ENCODE peak calls at places on chromosomes 3 and 15, in eight cellular contexts. B is occipital lobe; U is kidney tubule cell; E is NCI-H1930; S is GDM1; P is activated CD8-positive, alpha-beta memory T cell treated with anti-CD3 and anti-CD28 coated beads, Interleukin-2, amount 50 U/mL, for 48 hours; M is Kasumi-1; Q is glutamatergic neuron. Z is an unnamed sample.

GRCh38 chr3:13740795-13741194 is 139.1 kb downstream of the WNT7A start:
- DNase-seq in E (no peak), P (no peak), U (no peak), B (no peak), Q (no peak), M (no peak), S (no peak), Z (no peak)

GRCh38 chr3:44915702-44916438 is 41.5 kb downstream of the TGM4 start:
- DNase-seq in E (no peak), S (no peak), U (no peak), M (peak; percentile 8), P (no peak), B (no peak), Q (no peak), Z (no peak)

GRCh38 chr3:122679085-122679466 is 1.6 kb upstream of the PARP14 start:
- DNase-seq in B (peak; percentile 49), Q (peak; percentile 72), E (peak; percentile 50), S (peak; percentile 73), U (peak; percentile 85), P (peak; percentile 85), M (peak; percentile 87), Z (peak; percentile 91)

GRCh38 chr3:156978471-156978961 is 152.4 kb downstream of the LEKR1 start:
- DNase-seq in E (no peak), P (no peak), Q (no peak), M (no peak), S (no peak), U (peak; percentile 25), B (no peak), Z (peak; percentile 54)

GRCh38 chr3:97161169-97161568 is 346.8 kb downstream of the EPHA6 start:
- DNase-seq in S (no peak), B (no peak), M (no peak), U (no peak), P (no peak), E (no peak), Q (no peak), Z (no peak)

GRCh38 chr3:133408961-133409360 is 9.1 kb downstream of the BFSP2 start:
- DNase-seq in S (no peak), E (no peak), Q (no peak), B (no peak), P (no peak), U (peak; percentile 41), M (no peak), Z (no peak)

GRCh38 chr3:148748323-148748722 is 50.6 kb downstream of the AGTR1 start:
- DNase-seq in P (no peak), U (no peak), Q (no peak), S (no peak), M (no peak), E (no peak), B (no peak), Z (peak; percentile 92)

GRCh38 chr3:125129512-125129962 is 73.7 kb upstream of the HEG1 start:
- DNase-seq in M (no peak), B (peak; percentile 64), U (peak; percentile 80), Q (no peak), S (no peak), E (no peak), P (no peak), Z (peak; percentile 15)

GRCh38 chr15:99155961-99156443 is 51.1 kb downstream of the SYNM start:
- DNase-seq in B (no peak), M (no peak), P (no peak), S (no peak), E (no peak), U (no peak), Q (no peak), Z (peak; percentile 73)

GRCh38 chr3:14368146-14368545 is 34.3 kb upstream of the SLC6A6 start:
- DNase-seq in B (no peak), U (no peak), P (no peak), M (no peak), E (no peak), Q (no peak), S (no peak), Z (no peak)

GRCh38 chr3:4752201-4753072 is 226.8 kb upstream of the BHLHE40 start:
- DNase-seq in U (peak; percentile 99), P (no peak), M (peak; percentile 84), S (no peak), Q (no peak), E (no peak), B (no peak), Z (no peak)

GRCh38 chr3:25473246-25473645 is 45.2 kb downstream of the RARB start:
- DNase-seq in P (no peak), U (no peak), S (no peak), E (no peak), Q (no peak), B (no peak), M (no peak), Z (no peak)

GRCh38 chr3:179279837-179280236 is 28.9 kb upstream of the KCNMB3 start:
- DNase-seq in S (no peak), M (no peak), Q (no peak), U (no peak), B (no peak), P (no peak), E (no peak), Z (no peak)

GRCh38 chr3:171535799-171536198 is 75.6 kb upstream of the TNIK start:
- DNase-seq in B (no peak), U (no peak), M (no peak), E (no peak), Q (no peak), P (no peak), S (no peak), Z (no peak)

GRCh38 chr15:85047271-85047948 is 65.8 kb downstream of the PDE8A start:
- DNase-seq in M (no peak), Q (no peak), E (no peak), P (no peak), B (no peak), S (peak; percentile 27), U (peak; percentile 45), Z (no peak)

GRCh38 chr15:43463542-43463941 is 29.4 kb downstream of the TP53BP1 start:
- DNase-seq in B (no peak), M (no peak), E (no peak), S (no peak), P (no peak), Q (no peak), U (no peak), Z (peak; percentile 18)

Z was measured in OCI-M1.